ENCODE peak calls at places on chromosomes 3 and 15, in ten cellular contexts. One of them, this sample, is unnamed.

GRCh38 chr3:63818282-63819150 is 583 bp upstream of the C3orf49 start:
- DNase-seq in B cell: peak
- DNase-seq in activated T-cell treated with anti-CD3 and anti-CD28 coated beads for 1 hour: peak
- DNase-seq in Calu3: peak
- DNase-seq in DMS153: peak
- DNase-seq in SW480: peak
- DNase-seq in H54: peak
- DNase-seq in glomerular endothelial cell: peak
- DNase-seq in substantia nigra: peak
- DNase-seq in HepG2: peak
- DNase-seq in this sample: peak

GRCh38 chr15:87706001-87706400 is 550.5 kb downstream of the NTRK3 start:
- DNase-seq in B cell: no peak
- DNase-seq in activated T-cell treated with anti-CD3 and anti-CD28 coated beads for 1 hour: no peak
- DNase-seq in Calu3: no peak
- DNase-seq in DMS153: no peak
- DNase-seq in SW480: no peak
- DNase-seq in H54: no peak
- DNase-seq in glomerular endothelial cell: no peak
- DNase-seq in substantia nigra: no peak
- DNase-seq in HepG2: no peak
- DNase-seq in this sample: no peak

GRCh38 chr3:165521131-165521871 is 315.9 kb downstream of the BCHE start:
- DNase-seq in B cell: no peak
- DNase-seq in activated T-cell treated with anti-CD3 and anti-CD28 coated beads for 1 hour: no peak
- DNase-seq in Calu3: no peak
- DNase-seq in DMS153: no peak
- DNase-seq in SW480: no peak
- DNase-seq in H54: no peak
- DNase-seq in glomerular endothelial cell: no peak
- DNase-seq in substantia nigra: no peak
- DNase-seq in HepG2: no peak
- DNase-seq in this sample: no peak

GRCh38 chr3:50230833-50231125 is 5.2 kb upstream of the GNAI2 start:
- DNase-seq in B cell: no peak
- DNase-seq in activated T-cell treated with anti-CD3 and anti-CD28 coated beads for 1 hour: no peak
- DNase-seq in Calu3: no peak
- DNase-seq in DMS153: no peak
- DNase-seq in SW480: no peak
- DNase-seq in H54: no peak
- DNase-seq in glomerular endothelial cell: no peak
- DNase-seq in substantia nigra: no peak
- DNase-seq in HepG2: no peak
- DNase-seq in this sample: no peak

GRCh38 chr3:106386050-106386449 is 517.2 kb upstream of the CBLB start:
- DNase-seq in B cell: no peak
- DNase-seq in activated T-cell treated with anti-CD3 and anti-CD28 coated beads for 1 hour: no peak
- DNase-seq in Calu3: no peak
- DNase-seq in DMS153: no peak
- DNase-seq in SW480: no peak
- DNase-seq in H54: no peak
- DNase-seq in glomerular endothelial cell: no peak
- DNase-seq in substantia nigra: no peak
- DNase-seq in HepG2: no peak
- DNase-seq in this sample: no peak

GRCh38 chr15:44775923-44776322 is 39.6 kb downstream of the TRIM69 start:
- DNase-seq in B cell: no peak
- DNase-seq in activated T-cell treated with anti-CD3 and anti-CD28 coated beads for 1 hour: no peak
- DNase-seq in Calu3: no peak
- DNase-seq in DMS153: no peak
- DNase-seq in SW480: peak
- DNase-seq in H54: no peak
- DNase-seq in glomerular endothelial cell: no peak
- DNase-seq in substantia nigra: peak
- DNase-seq in HepG2: no peak
- DNase-seq in this sample: no peak

GRCh38 chr15:72492733-72493132 is 18.6 kb downstream of the ARIH1 start:
- DNase-seq in B cell: no peak
- DNase-seq in activated T-cell treated with anti-CD3 and anti-CD28 coated beads for 1 hour: no peak
- DNase-seq in Calu3: no peak
- DNase-seq in DMS153: no peak
- DNase-seq in SW480: no peak
- DNase-seq in H54: no peak
- DNase-seq in glomerular endothelial cell: no peak
- DNase-seq in substantia nigra: no peak
- DNase-seq in HepG2: no peak
- DNase-seq in this sample: no peak

GRCh38 chr3:170220871-170221270 is 1.4 kb upstream of the PRKCI start:
- DNase-seq in B cell: no peak
- DNase-seq in activated T-cell treated with anti-CD3 and anti-CD28 coated beads for 1 hour: no peak
- DNase-seq in Calu3: no peak
- DNase-seq in DMS153: no peak
- DNase-seq in SW480: no peak
- DNase-seq in H54: no peak
- DNase-seq in glomerular endothelial cell: no peak
- DNase-seq in substantia nigra: no peak
- DNase-seq in HepG2: no peak
- DNase-seq in this sample: no peak

GRCh38 chr3:59326246-59327024 is 276.6 kb upstream of the CFAP20DC start:
- DNase-seq in B cell: no peak
- DNase-seq in activated T-cell treated with anti-CD3 and anti-CD28 coated beads for 1 hour: no peak
- DNase-seq in Calu3: no peak
- DNase-seq in DMS153: no peak
- DNase-seq in SW480: no peak
- DNase-seq in H54: no peak
- DNase-seq in glomerular endothelial cell: no peak
- DNase-seq in substantia nigra: no peak
- DNase-seq in HepG2: peak
- DNase-seq in this sample: no peak